ENCODE peak calls at places on chromosomes 13 and 19, in ten cellular contexts. One of them, this sample, is unnamed.

GRCh38 chr19:18478545-18479311 is 40.8 kb upstream of the ISYNA1 start:
- DNase-seq in caudate nucleus: peak
- DNase-seq in Right ventricle myocardium superior: peak
- DNase-seq in T-helper 9 cell: peak
- DNase-seq in amygdala: no peak
- DNase-seq in HS-27A: peak
- DNase-seq in amniotic epithelial cell: peak
- DNase-seq in GOT3: peak
- DNase-seq in ascending aorta: no peak
- DNase-seq in transverse colon: peak
- DNase-seq in this sample: peak

GRCh38 chr19:50046649-50047503 is 21.1 kb downstream of the ZNF473 start:
- DNase-seq in caudate nucleus: peak
- DNase-seq in Right ventricle myocardium superior: peak
- DNase-seq in T-helper 9 cell: peak
- DNase-seq in amygdala: peak
- DNase-seq in HS-27A: no peak
- DNase-seq in amniotic epithelial cell: no peak
- DNase-seq in GOT3: no peak
- DNase-seq in ascending aorta: no peak
- DNase-seq in transverse colon: peak
- DNase-seq in this sample: no peak

GRCh38 chr19:32165750-32166149 is 179.7 kb upstream of the ZNF507 start:
- DNase-seq in caudate nucleus: no peak
- DNase-seq in Right ventricle myocardium superior: no peak
- DNase-seq in T-helper 9 cell: no peak
- DNase-seq in amygdala: no peak
- DNase-seq in HS-27A: no peak
- DNase-seq in amniotic epithelial cell: no peak
- DNase-seq in GOT3: no peak
- DNase-seq in ascending aorta: no peak
- DNase-seq in transverse colon: no peak
- DNase-seq in this sample: no peak

GRCh38 chr13:43648733-43649132 is 138.0 kb downstream of the ENOX1 start:
- DNase-seq in caudate nucleus: no peak
- DNase-seq in Right ventricle myocardium superior: no peak
- DNase-seq in T-helper 9 cell: no peak
- DNase-seq in amygdala: no peak
- DNase-seq in HS-27A: no peak
- DNase-seq in amniotic epithelial cell: peak
- DNase-seq in GOT3: no peak
- DNase-seq in ascending aorta: no peak
- DNase-seq in transverse colon: no peak
- DNase-seq in this sample: no peak

GRCh38 chr13:28089065-28089464 is 11.3 kb downstream of the FLT3 start:
- DNase-seq in caudate nucleus: no peak
- DNase-seq in Right ventricle myocardium superior: no peak
- DNase-seq in T-helper 9 cell: no peak
- DNase-seq in amygdala: no peak
- DNase-seq in HS-27A: no peak
- DNase-seq in amniotic epithelial cell: no peak
- DNase-seq in GOT3: no peak
- DNase-seq in ascending aorta: no peak
- DNase-seq in transverse colon: no peak
- DNase-seq in this sample: no peak

GRCh38 chr19:14138576-14139265 is 2.3 kb upstream of the ASF1B start:
- DNase-seq in caudate nucleus: no peak
- DNase-seq in Right ventricle myocardium superior: peak
- DNase-seq in T-helper 9 cell: no peak
- DNase-seq in amygdala: no peak
- DNase-seq in HS-27A: no peak
- DNase-seq in amniotic epithelial cell: peak
- DNase-seq in GOT3: no peak
- DNase-seq in ascending aorta: no peak
- DNase-seq in transverse colon: no peak
- DNase-seq in this sample: no peak

GRCh38 chr13:109938255-109938936 is 152.0 kb upstream of the IRS2 start:
- DNase-seq in caudate nucleus: no peak
- DNase-seq in Right ventricle myocardium superior: no peak
- DNase-seq in T-helper 9 cell: no peak
- DNase-seq in amygdala: no peak
- DNase-seq in HS-27A: no peak
- DNase-seq in amniotic epithelial cell: peak
- DNase-seq in GOT3: no peak
- DNase-seq in ascending aorta: no peak
- DNase-seq in transverse colon: no peak
- DNase-seq in this sample: peak

GRCh38 chr13:60018536-60018935 is 145.2 kb downstream of the DIAPH3 start:
- DNase-seq in caudate nucleus: no peak
- DNase-seq in Right ventricle myocardium superior: no peak
- DNase-seq in T-helper 9 cell: no peak
- DNase-seq in amygdala: no peak
- DNase-seq in HS-27A: no peak
- DNase-seq in amniotic epithelial cell: peak
- DNase-seq in GOT3: no peak
- DNase-seq in ascending aorta: no peak
- DNase-seq in transverse colon: no peak
- DNase-seq in this sample: no peak